ENCODE peak calls at places on chromosomes 3 and 15, in ten cellular contexts. G, A, K, O, B, H, E, I, V and T are unnamed samples.

GRCh38 chr15:101441706-101442105 is 47.8 kb downstream of the PCSK6 start:
- DNase-seq in G (no peak), A (no peak), K (no peak), O (no peak), B (no peak), H (no peak), E (no peak), I (no peak), V (no peak), T (no peak)

GRCh38 chr3:36937492-36937891 is 7.4 kb downstream of the TRANK1 start:
- DNase-seq in G (no peak), A (no peak), K (no peak), O (no peak), B (no peak), H (no peak), E (no peak), I (no peak), V (no peak), T (no peak)

GRCh38 chr15:85331666-85332261 is 48.6 kb upstream of the AKAP13 start:
- DNase-seq in G (no peak), A (no peak), K (no peak), O (no peak), B (no peak), H (no peak), E (no peak), I (no peak), V (no peak), T (no peak)

GRCh38 chr3:110752307-110752706 is 319.3 kb upstream of the NECTIN3 start:
- DNase-seq in G (no peak), A (no peak), K (no peak), O (no peak), B (no peak), H (no peak), E (no peak), I (no peak), V (no peak), T (no peak)

GRCh38 chr15:78247895-78248294 is 13.5 kb upstream of the ACSBG1 start:
- DNase-seq in G (no peak), A (no peak), K (no peak), O (no peak), B (no peak), H (no peak), E (no peak), I (no peak), V (no peak), T (no peak)

GRCh38 chr3:100045696-100046095 is 68.6 kb downstream of the FILIP1L start:
- DNase-seq in G (no peak), A (peak; percentile 68), K (no peak), O (no peak), B (peak; percentile 44), H (no peak), E (no peak), I (no peak), V (peak; percentile 60), T (no peak)

GRCh38 chr15:40684381-40684780 is 10.6 kb upstream of the RAD51 start:
- DNase-seq in G (no peak), A (no peak), K (no peak), O (no peak), B (no peak), H (no peak), E (no peak), I (no peak), V (no peak), T (no peak)

GRCh38 chr3:87900061-87900460 is 158.7 kb downstream of the CGGBP1 start:
- DNase-seq in G (no peak), A (no peak), K (no peak), O (no peak), B (no peak), H (no peak), E (no peak), I (no peak), V (no peak), T (no peak)

GRCh38 chr3:7720649-7721048 is 781.0 kb upstream of the LMCD1 start:
- DNase-seq in G (no peak), A (no peak), K (no peak), O (no peak), B (no peak), H (no peak), E (no peak), I (no peak), V (no peak), T (no peak)

GRCh38 chr3:61571516-61572336 is 10.4 kb downstream of the PTPRG start:
- DNase-seq in G (no peak), A (no peak), K (no peak), O (no peak), B (no peak), H (no peak), E (no peak), I (no peak), V (no peak), T (no peak)

GRCh38 chr3:174955513-174956001 is 96.4 kb downstream of the NAALADL2 start:
- DNase-seq in G (no peak), A (no peak), K (no peak), O (no peak), B (no peak), H (no peak), E (no peak), I (no peak), V (no peak), T (no peak)

GRCh38 chr3:16810593-16811367 is 74.0 kb upstream of the PLCL2 start:
- DNase-seq in G (no peak), A (no peak), K (no peak), O (no peak), B (no peak), H (no peak), E (no peak), I (no peak), V (no peak), T (no peak)

GRCh38 chr3:10703875-10704274 is 112.2 kb upstream of the SLC6A11 start:
- DNase-seq in G (no peak), A (no peak), K (peak; percentile 12), O (no peak), B (no peak), H (peak; percentile 39), E (no peak), I (no peak), V (no peak), T (no peak)

GRCh38 chr15:20348900-20349773 is 192.5 kb downstream of the GOLGA6L6 start:
- DNase-seq in G (no peak), A (no peak), K (no peak), O (no peak), B (no peak), H (no peak), E (no peak), I (no peak), V (peak; percentile 27), T (no peak)
- H3K9me3 ChIP-seq in G (no peaks in the 10 kb centered on the region), A (peaks cover 16% of the 10 kb centered on the region), K (no peaks in the 10 kb centered on the region), O (no peaks in the 10 kb centered on the region), B (no peaks in the 10 kb centered on the region), H (no peaks in the 10 kb centered on the region), E (no peaks in the 10 kb centered on the region), I (peaks cover 67% of the 10 kb centered on the region), V (peaks cover 93% of the 10 kb centered on the region), T (no peaks in the 10 kb centered on the region)

GRCh38 chr3:128859573-128860154 is 19.8 kb upstream of the ACAD9 start:
- DNase-seq in G (no peak), A (no peak), K (peak; percentile 48), O (no peak), B (no peak), H (peak; percentile 29), E (no peak), I (no peak), V (no peak), T (no peak)

GRCh38 chr3:128863560-128863959 is 15.9 kb upstream of the ACAD9 start:
- DNase-seq in G (no peak), A (no peak), K (no peak), O (no peak), B (no peak), H (no peak), E (no peak), I (no peak), V (no peak), T (no peak)

GRCh38 chr3:128864351-128864811 is 15.0 kb upstream of the ACAD9 start:
- DNase-seq in G (no peak), A (no peak), K (no peak), O (no peak), B (no peak), H (no peak), E (no peak), I (no peak), V (no peak), T (no peak)

GRCh38 chr3:128858167-128858566 is 21.3 kb upstream of the ACAD9 start:
- DNase-seq in G (no peak), A (no peak), K (no peak), O (no peak), B (no peak), H (no peak), E (no peak), I (no peak), V (no peak), T (no peak)

GRCh38 chr3:128861491-128861890 is 17.9 kb upstream of the ACAD9 start:
- DNase-seq in G (no peak), A (no peak), K (no peak), O (no peak), B (no peak), H (no peak), E (no peak), I (no peak), V (no peak), T (no peak)
- H3K9me3 ChIP-seq in G (peaks cover 35% of the 10 kb centered on the region), A (peaks cover 33% of the 10 kb centered on the region), K (peaks cover 16% of the 10 kb centered on the region), O (peaks cover 27% of the 10 kb centered on the region), B (no peaks in the 10 kb centered on the region), H (peaks cover 25% of the 10 kb centered on the region), E (peaks cover 8% of the 10 kb centered on the region), I (peaks cover 8% of the 10 kb centered on the region), V (peaks cover 39% of the 10 kb centered on the region), T (no peaks in the 10 kb centered on the region)

GRCh38 chr15:20644896-20645295 is 103.3 kb upstream of the GOLGA6L6 start:
- DNase-seq in G (no peak), A (no peak), K (no peak), O (no peak), B (no peak), H (no peak), E (no peak), I (no peak), V (no peak), T (no peak)

GRCh38 chr15:20643024-20643770 is 101.6 kb upstream of the GOLGA6L6 start:
- DNase-seq in G (no peak), A (no peak), K (no peak), O (no peak), B (no peak), H (no peak), E (no peak), I (no peak), V (no peak), T (no peak)

GRCh38 chr15:20645956-20646355 is 104.4 kb upstream of the GOLGA6L6 start:
- DNase-seq in G (no peak), A (no peak), K (no peak), O (no peak), B (no peak), H (no peak), E (no peak), I (no peak), V (peak; percentile 23), T (no peak)

GRCh38 chr15:20644026-20644425 is 102.4 kb upstream of the GOLGA6L6 start:
- DNase-seq in G (no peak), A (no peak), K (no peak), O (no peak), B (no peak), H (no peak), E (no peak), I (no peak), V (no peak), T (no peak)

GRCh38 chr15:20646529-20647142 is 105.0 kb upstream of the GOLGA6L6 start:
- DNase-seq in G (no peak), A (no peak), K (no peak), O (no peak), B (no peak), H (no peak), E (no peak), I (no peak), V (peak; percentile 23), T (no peak)
- H3K9me3 ChIP-seq in G (no peaks in the 10 kb centered on the region), A (no peaks in the 10 kb centered on the region), K (no peaks in the 10 kb centered on the region), O (no peaks in the 10 kb centered on the region), B (no peaks in the 10 kb centered on the region), H (no peaks in the 10 kb centered on the region), E (no peaks in the 10 kb centered on the region), I (peaks cover 28% of the 10 kb centered on the region), V (peaks cover 8% of the 10 kb centered on the region), T (no peaks in the 10 kb centered on the region)

GRCh38 chr3:21446937-21447336 is 304.1 kb downstream of the ZNF385D start:
- DNase-seq in G (no peak), A (no peak), K (no peak), O (no peak), B (no peak), H (no peak), E (no peak), I (no peak), V (no peak), T (no peak)
- H3K9me3 ChIP-seq in G (no peaks in the 10 kb centered on the region), A (no peaks in the 10 kb centered on the region), K (no peaks in the 10 kb centered on the region), O (no peaks in the 10 kb centered on the region), B (no peaks in the 10 kb centered on the region), H (no peaks in the 10 kb centered on the region), E (no peaks in the 10 kb centered on the region), I (no peaks in the 10 kb centered on the region), V (peaks cover 6% of the 10 kb centered on the region), T (peaks cover 2% of the 10 kb centered on the region)